ENCODE peak calls at places on chromosomes 1 and 21, in nine cellular contexts. L is ovary, E is stomach, A is A549, C is IMR-90, D is breast epithelium, Y is adrenal gland, P is sigmoid colon, R is right lobe of liver. M is an unnamed sample.

GRCh38 chr21:15211491-15212133 is 146.8 kb upstream of the NRIP1 start:
- DNase-seq in L (no peak), E (no peak), A (peak), C (no peak), D (no peak), Y (no peak), P (no peak), R (peak), M (no peak)

GRCh38 chr1:219659682-219660081 is 46.8 kb upstream of the ZC3H11B start:
- DNase-seq in L (no peak), E (no peak), A (peak), C (peak), D (no peak), Y (no peak), P (no peak), R (no peak), M (no peak)

GRCh38 chr1:177142791-177143382 is 21.6 kb downstream of the ASTN1 start:
- DNase-seq in L (no peak), E (no peak), A (no peak), C (no peak), D (no peak), Y (no peak), P (no peak), R (no peak), M (no peak)

GRCh38 chr21:36433011-36433709 is 46.8 kb downstream of the CLDN14 start:
- DNase-seq in L (no peak), E (no peak), A (no peak), C (no peak), D (no peak), Y (no peak), P (no peak), R (no peak), M (no peak)

GRCh38 chr1:86765073-86765472 is 60.7 kb downstream of the SH3GLB1 start:
- DNase-seq in L (no peak), E (no peak), A (no peak), C (no peak), D (no peak), Y (no peak), P (no peak), R (no peak), M (peak)

GRCh38 chr1:227227761-227228160 is 90.5 kb downstream of the CDC42BPA start:
- DNase-seq in L (no peak), E (no peak), A (no peak), C (no peak), D (no peak), Y (no peak), P (no peak), R (no peak), M (no peak)

GRCh38 chr1:40133122-40133665 is 28.0 kb upstream of the RLF start:
- DNase-seq in L (no peak), E (no peak), A (no peak), C (peak), D (no peak), Y (no peak), P (no peak), R (no peak), M (no peak)

GRCh38 chr1:94425821-94426484 is 7.8 kb downstream of the ABCD3 start:
- DNase-seq in L (no peak), E (peak), A (no peak), C (no peak), D (no peak), Y (no peak), P (no peak), R (no peak), M (no peak)

GRCh38 chr1:109803901-109804331 is 40.2 kb upstream of the EPS8L3 start:
- DNase-seq in L (no peak), E (peak), A (no peak), C (no peak), D (peak), Y (no peak), P (peak), R (no peak), M (no peak)

GRCh38 chr21:42025392-42026071 is 15.4 kb upstream of the ZBTB21 start:
- DNase-seq in L (no peak), E (no peak), A (no peak), C (peak), D (no peak), Y (peak), P (peak), R (no peak), M (no peak)

GRCh38 chr1:30763654-30764248 is 6.2 kb upstream of the LAPTM5 start:
- DNase-seq in L (no peak), E (no peak), A (no peak), C (peak), D (no peak), Y (peak), P (peak), R (no peak), M (peak)

GRCh38 chr1:46530311-46530710 is 21.1 kb downstream of the KNCN start:
- DNase-seq in L (no peak), E (no peak), A (no peak), C (no peak), D (no peak), Y (no peak), P (no peak), R (no peak), M (no peak)

GRCh38 chr1:46533179-46533864 is 18.1 kb downstream of the KNCN start:
- DNase-seq in L (no peak), E (no peak), A (no peak), C (peak), D (no peak), Y (no peak), P (no peak), R (no peak), M (peak)

GRCh38 chr1:46532095-46532494 is 19.4 kb downstream of the KNCN start:
- DNase-seq in L (no peak), E (no peak), A (no peak), C (no peak), D (no peak), Y (no peak), P (no peak), R (no peak), M (no peak)

GRCh38 chr1:46530791-46531409 is 20.5 kb downstream of the KNCN start:
- DNase-seq in L (no peak), E (no peak), A (peak), C (no peak), D (no peak), Y (no peak), P (no peak), R (no peak), M (no peak)

GRCh38 chr1:46532498-46533178 is 18.8 kb downstream of the KNCN start:
- DNase-seq in L (peak), E (peak), A (peak), C (peak), D (no peak), Y (peak), P (peak), R (no peak), M (peak)
- TF ChIP-seq CTCF in L (peak), E (peak), A (peak), C (peak), D (peak), Y (peak), P (peak), R (peak), M (peak)

GRCh38 chr1:160069460-160070231 is at the start of gene KCNJ10:
- DNase-seq in L (no peak), E (no peak), A (no peak), C (no peak), D (no peak), Y (no peak), P (peak), R (peak), M (no peak)

GRCh38 chr1:160071289-160071688 is 1.3 kb upstream of the KCNJ10 start:
- DNase-seq in L (no peak), E (no peak), A (no peak), C (no peak), D (no peak), Y (no peak), P (no peak), R (no peak), M (no peak)

GRCh38 chr1:160068231-160068630 is 1.7 kb downstream of the KCNJ10 start:
- DNase-seq in L (no peak), E (no peak), A (no peak), C (no peak), D (no peak), Y (no peak), P (no peak), R (no peak), M (no peak)

GRCh38 chr1:160066829-160067720 is 2.9 kb downstream of the KCNJ10 start:
- DNase-seq in L (no peak), E (no peak), A (no peak), C (no peak), D (no peak), Y (no peak), P (no peak), R (no peak), M (no peak)

GRCh38 chr1:160070243-160071163 is 543 bp upstream of the KCNJ10 start:
- DNase-seq in L (peak), E (peak), A (peak), C (peak), D (no peak), Y (peak), P (peak), R (peak), M (peak)
- TF ChIP-seq POLR2A in L (no peak), E (no peak), A (no peak), C (no peak), D (no peak), Y (no peak), P (no peak), R (no peak), M (no peak)

GRCh38 chr1:107649023-107649422 is 316.0 kb downstream of the VAV3 start:
- DNase-seq in L (no peak), E (no peak), A (no peak), C (peak), D (no peak), Y (no peak), P (no peak), R (no peak), M (no peak)

GRCh38 chr1:107648071-107648470 is 316.9 kb downstream of the VAV3 start:
- DNase-seq in L (no peak), E (no peak), A (peak), C (peak), D (no peak), Y (no peak), P (no peak), R (no peak), M (no peak)

GRCh38 chr1:107647012-107647411 is 318.0 kb downstream of the VAV3 start:
- DNase-seq in L (no peak), E (no peak), A (no peak), C (no peak), D (no peak), Y (no peak), P (no peak), R (no peak), M (no peak)

GRCh38 chr1:107640207-107640606 is 324.8 kb downstream of the VAV3 start:
- DNase-seq in L (no peak), E (no peak), A (no peak), C (no peak), D (no peak), Y (no peak), P (no peak), R (no peak), M (no peak)

GRCh38 chr1:107643766-107644165 is 321.2 kb downstream of the VAV3 start:
- DNase-seq in L (no peak), E (no peak), A (no peak), C (no peak), D (no peak), Y (no peak), P (no peak), R (no peak), M (no peak)
- H3K27ac ChIP-seq in L (no peak), E (no peak), A (no peak), C (no peak), D (peak), Y (no peak), P (no peak), R (no peak), M (no peak)

DNA sequence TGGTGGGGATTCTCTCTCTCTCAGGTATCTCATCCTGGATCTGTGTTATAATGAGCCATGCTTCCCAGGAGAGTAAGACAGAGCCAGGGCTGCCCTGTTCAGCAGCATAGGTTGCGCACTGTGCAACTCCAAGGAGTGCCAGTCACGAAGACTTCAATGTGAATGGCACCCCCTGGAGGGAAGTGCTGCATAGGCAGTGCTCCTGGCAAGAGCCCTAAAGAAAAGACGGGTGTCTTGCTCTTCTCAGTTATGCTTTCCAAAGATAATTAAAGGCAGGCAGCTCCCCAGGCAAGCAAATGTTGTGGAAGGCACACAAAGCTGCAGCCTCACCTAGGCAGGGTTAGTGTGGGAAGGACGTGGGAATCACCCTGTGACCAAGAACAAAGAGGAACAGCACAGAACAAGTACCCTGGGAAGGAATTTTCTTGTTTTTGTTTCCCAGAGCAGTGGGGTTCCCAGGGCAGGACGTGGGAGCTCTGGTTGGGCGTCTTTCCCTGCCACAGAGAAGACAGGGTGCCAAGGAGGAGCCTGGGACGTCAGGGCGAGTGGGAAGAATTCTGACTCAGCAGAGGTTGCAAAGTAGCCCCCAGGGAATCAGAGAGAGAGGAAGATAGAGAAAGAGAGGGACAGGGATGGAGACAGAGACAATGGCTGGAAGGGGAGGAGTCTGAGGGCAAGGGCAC is 120.9 kb downstream of the KCNN3 start:
- DNase-seq in L (peak), E (no peak), A (peak), C (peak), D (no peak), Y (no peak), P (no peak), R (no peak), M (no peak)
- TF ChIP-seq CTCF in L (no peak), E (peak), A (peak), C (peak), D (no peak), Y (no peak), P (no peak), R (peak), M (no peak)

DNA sequence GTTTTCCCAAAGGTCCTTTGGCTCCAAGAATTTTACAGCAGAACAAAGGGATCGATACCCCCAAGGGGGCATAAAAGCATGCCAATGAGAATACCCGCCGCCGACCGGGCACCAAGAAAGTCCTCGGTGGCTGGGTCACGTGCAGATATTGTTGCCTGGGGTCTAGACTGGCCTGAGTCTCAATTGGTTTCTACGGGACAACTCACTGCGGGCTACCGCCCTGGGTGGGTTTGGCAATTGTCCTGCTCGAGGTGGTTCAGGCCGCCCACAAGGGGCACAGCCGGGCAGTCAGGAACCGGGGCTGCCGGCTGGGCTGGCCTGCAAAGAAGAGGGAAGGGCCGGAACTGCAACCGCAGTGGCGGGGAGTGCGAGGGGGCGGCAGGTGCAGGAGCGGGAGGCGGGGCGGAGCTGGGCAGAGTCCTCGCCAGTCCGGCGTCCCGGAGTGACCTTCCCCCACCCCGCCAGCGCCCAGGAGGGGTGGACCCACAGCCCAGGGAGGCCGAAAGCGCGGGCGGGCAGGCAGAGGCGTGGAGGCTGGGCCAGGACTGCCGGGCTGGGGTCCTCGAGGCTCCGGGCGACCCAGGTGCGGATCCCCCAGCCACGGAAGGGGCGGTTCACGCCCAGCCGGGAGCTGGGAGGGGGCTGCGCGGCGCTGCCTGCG is 926 bp upstream of the ATP1B1 start:
- DNase-seq in L (peak), E (peak), A (peak), C (no peak), D (peak), Y (peak), P (peak), R (peak), M (peak)
- TF ChIP-seq POLR2A in L (no peak), E (no peak), A (no peak), C (no peak), D (no peak), Y (no peak), P (no peak), R (no peak), M (no peak)

GRCh38 chr1:39109653-39110052 is 83.5 kb downstream of the NDUFS5 start:
- DNase-seq in L (no peak), E (no peak), A (no peak), C (no peak), D (no peak), Y (no peak), P (no peak), R (no peak), M (no peak)
- H3K27ac ChIP-seq in L (no peak), E (peak), A (no peak), C (no peak), D (no peak), Y (no peak), P (peak), R (no peak), M (peak)

DNA sequence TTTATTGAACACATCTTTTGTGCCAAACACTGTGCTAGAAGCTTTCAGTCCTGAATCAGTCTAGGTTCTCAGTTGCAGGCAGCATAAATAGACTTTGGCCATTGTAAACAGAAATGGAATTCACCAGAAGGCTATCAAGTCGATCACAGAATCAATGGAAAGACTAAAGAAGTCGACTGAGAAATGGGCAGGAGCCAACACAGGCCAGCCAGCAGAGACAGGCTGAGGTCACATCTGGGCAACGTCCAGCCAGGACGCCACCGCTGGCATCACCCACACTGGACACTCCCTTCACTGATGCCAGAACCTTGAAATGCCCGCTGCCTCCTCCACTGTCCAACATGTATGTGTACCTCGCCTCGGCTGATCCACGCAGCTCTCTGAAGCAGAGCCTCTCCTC is 5.5 kb upstream of the CNTN2 start:
- DNase-seq in L (no peak), E (no peak), A (no peak), C (no peak), D (no peak), Y (peak), P (no peak), R (peak), M (no peak)
- TF ChIP-seq CTCF in L (no peak), E (no peak), A (no peak), C (no peak), D (no peak), Y (no peak), P (no peak), R (no peak), M (no peak)

GRCh38 chr1:169797281-169797680 is 2.6 kb upstream of the METTL18 start:
- DNase-seq in L (no peak), E (no peak), A (no peak), C (no peak), D (no peak), Y (no peak), P (no peak), R (no peak), M (no peak)

GRCh38 chr1:169793730-169794129 is 977 bp downstream of the METTL18 start:
- DNase-seq in L (no peak), E (no peak), A (no peak), C (no peak), D (no peak), Y (no peak), P (no peak), R (no peak), M (no peak)

GRCh38 chr1:169795687-169796086 is 980 bp upstream of the METTL18 start:
- DNase-seq in L (no peak), E (no peak), A (no peak), C (no peak), D (no peak), Y (no peak), P (no peak), R (no peak), M (no peak)

GRCh38 chr1:169796411-169796810 is 1.7 kb upstream of the METTL18 start:
- DNase-seq in L (no peak), E (no peak), A (no peak), C (no peak), D (no peak), Y (no peak), P (no peak), R (no peak), M (no peak)

DNA sequence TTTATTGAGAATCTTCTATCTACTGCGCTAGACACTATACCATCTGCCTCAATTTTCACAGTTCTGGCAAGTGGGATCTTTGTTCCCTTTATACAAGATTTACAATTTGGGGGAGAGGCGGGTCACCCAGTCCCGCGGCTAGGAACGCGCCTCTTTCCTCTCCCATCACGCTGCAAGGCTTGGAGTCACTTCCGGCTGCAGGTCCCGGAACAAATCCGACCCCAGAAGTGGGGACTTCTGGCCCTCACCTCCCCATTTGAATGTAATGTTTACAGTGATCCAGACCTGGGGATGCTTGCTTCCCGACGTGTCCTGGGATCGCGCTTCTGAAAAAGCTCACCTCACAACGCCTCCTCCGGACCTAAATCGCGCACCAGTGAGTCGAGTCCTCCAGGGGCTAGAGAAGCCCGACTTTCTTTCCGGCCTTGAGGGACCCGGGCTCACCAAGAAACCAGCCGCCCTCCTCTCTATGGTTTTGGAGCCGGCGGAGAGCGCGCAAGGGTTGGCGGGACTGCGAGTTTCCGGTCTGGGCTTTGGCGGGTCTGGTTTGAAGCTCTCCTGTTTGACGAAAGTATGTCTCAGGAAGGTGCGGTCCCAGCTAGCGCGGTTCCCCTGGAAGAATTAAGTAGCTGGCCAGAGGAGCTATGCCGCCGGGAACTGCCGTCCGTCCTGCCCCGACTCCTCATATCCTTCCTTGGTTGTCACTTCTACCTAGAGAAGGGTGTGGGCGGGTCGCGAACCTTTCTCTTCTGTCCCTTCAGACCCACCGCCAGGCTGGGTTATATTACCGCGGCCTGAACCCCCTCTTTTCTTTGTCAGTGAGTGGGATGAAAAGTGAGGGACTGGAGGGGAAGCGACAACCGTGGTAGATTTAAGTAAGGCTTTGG is at the start of gene METTL18:
- DNase-seq in L (peak), E (peak), A (peak), C (peak), D (peak), Y (peak), P (peak), R (peak), M (peak)
- TF ChIP-seq POLR2A in L (peak), E (no peak), A (peak), C (peak), D (no peak), Y (peak), P (no peak), R (peak), M (peak)

M was measured in uterus.